ENCODE peak calls at places on chromosomes 7 and 10, in six cellular contexts. One of them, this sample, is unnamed.
A peak's percentile ranks its signal among the peaks of the same experiment; 100 is the strongest.

GRCh38 chr7:105718511-105718925 is 137.2 kb upstream of the EFCAB10 start:
- DNase-seq in progenitor cell of endocrine pancreas: no peak
- DNase-seq in uterus: no peak
- DNase-seq in D721Med: no peak
- DNase-seq in cardiac muscle cell: no peak
- DNase-seq in OCI-LY7: no peak
- DNase-seq in this sample: no peak

GRCh38 chr7:129801882-129802281 is 150.9 kb downstream of the UBE2H start:
- DNase-seq in uterus: no peak
- DNase-seq in cardiac muscle cell: no peak
- DNase-seq in D721Med: no peak
- DNase-seq in OCI-LY7: no peak
- DNase-seq in progenitor cell of endocrine pancreas: no peak
- DNase-seq in this sample: no peak

GRCh38 chr10:92052741-92053140 is 129.2 kb downstream of the BTAF1 start:
- DNase-seq in progenitor cell of endocrine pancreas: no peak
- DNase-seq in cardiac muscle cell: no peak
- DNase-seq in D721Med: no peak
- DNase-seq in OCI-LY7: no peak
- DNase-seq in uterus: no peak
- DNase-seq in this sample: no peak

GRCh38 chr10:113683300-113683699 is 3.6 kb downstream of the CASP7 start:
- DNase-seq in OCI-LY7: no peak
- DNase-seq in cardiac muscle cell: no peak
- DNase-seq in progenitor cell of endocrine pancreas: no peak
- DNase-seq in uterus: no peak
- DNase-seq in D721Med: no peak
- DNase-seq in this sample: no peak

GRCh38 chr7:131325179-131325840 is 2.4 kb upstream of the MKLN1 start:
- DNase-seq in OCI-LY7: no peak
- DNase-seq in D721Med: no peak
- DNase-seq in progenitor cell of endocrine pancreas: no peak
- DNase-seq in cardiac muscle cell: no peak
- DNase-seq in uterus: no peak
- DNase-seq in this sample: no peak

GRCh38 chr10:11165591-11166543 is 148.2 kb downstream of the CELF2 start:
- DNase-seq in cardiac muscle cell: no peak
- DNase-seq in progenitor cell of endocrine pancreas: peak; percentile 20
- DNase-seq in OCI-LY7: peak; percentile 77
- DNase-seq in D721Med: no peak
- DNase-seq in uterus: peak; percentile 57
- DNase-seq in this sample: peak; percentile 83

GRCh38 chr7:151251926-151252835 is 3.7 kb upstream of the SMARCD3 start:
- DNase-seq in cardiac muscle cell: peak; percentile 87
- DNase-seq in D721Med: peak; percentile 93
- DNase-seq in progenitor cell of endocrine pancreas: peak; percentile 61
- DNase-seq in OCI-LY7: no peak
- DNase-seq in uterus: peak; percentile 74
- DNase-seq in this sample: no peak

GRCh38 chr7:36686499-36686898 is 37.8 kb downstream of the AOAH start:
- DNase-seq in D721Med: no peak
- DNase-seq in OCI-LY7: no peak
- DNase-seq in progenitor cell of endocrine pancreas: no peak
- DNase-seq in cardiac muscle cell: peak; percentile 16
- DNase-seq in uterus: no peak
- DNase-seq in this sample: no peak

GRCh38 chr7:17944720-17945119 is 4.4 kb upstream of the SNX13 start:
- DNase-seq in cardiac muscle cell: no peak
- DNase-seq in uterus: no peak
- DNase-seq in D721Med: no peak
- DNase-seq in progenitor cell of endocrine pancreas: no peak
- DNase-seq in OCI-LY7: no peak
- DNase-seq in this sample: no peak

GRCh38 chr10:101494650-101495049 is 93.4 kb downstream of the POLL start:
- DNase-seq in progenitor cell of endocrine pancreas: no peak
- DNase-seq in cardiac muscle cell: no peak
- DNase-seq in D721Med: no peak
- DNase-seq in OCI-LY7: no peak
- DNase-seq in uterus: no peak
- DNase-seq in this sample: no peak

GRCh38 chr7:37942934-37943610 is 22.6 kb downstream of the EPDR1 start:
- DNase-seq in uterus: peak; percentile 47
- DNase-seq in OCI-LY7: no peak
- DNase-seq in progenitor cell of endocrine pancreas: no peak
- DNase-seq in cardiac muscle cell: peak; percentile 65
- DNase-seq in D721Med: no peak
- DNase-seq in this sample: no peak

GRCh38 chr10:47402681-47403301 is 18.7 kb upstream of the ZNF488 start:
- DNase-seq in D721Med: no peak
- DNase-seq in cardiac muscle cell: peak; percentile 94
- DNase-seq in uterus: peak; percentile 50
- DNase-seq in OCI-LY7: no peak
- DNase-seq in progenitor cell of endocrine pancreas: no peak
- DNase-seq in this sample: no peak

GRCh38 chr7:93632371-93632770 is 57.8 kb upstream of the CALCR start:
- DNase-seq in OCI-LY7: no peak
- DNase-seq in uterus: no peak
- DNase-seq in D721Med: no peak
- DNase-seq in progenitor cell of endocrine pancreas: no peak
- DNase-seq in cardiac muscle cell: no peak
- DNase-seq in this sample: no peak

GRCh38 chr10:100882251-100882643 is 30.5 kb upstream of the SLF2 start:
- DNase-seq in progenitor cell of endocrine pancreas: no peak
- DNase-seq in uterus: no peak
- DNase-seq in OCI-LY7: no peak
- DNase-seq in D721Med: no peak
- DNase-seq in cardiac muscle cell: no peak
- DNase-seq in this sample: no peak

GRCh38 chr7:17297243-17297642 is 1.2 kb upstream of the AHR start:
- DNase-seq in D721Med: no peak
- DNase-seq in OCI-LY7: no peak
- DNase-seq in uterus: no peak
- DNase-seq in progenitor cell of endocrine pancreas: no peak
- DNase-seq in cardiac muscle cell: no peak
- DNase-seq in this sample: no peak

GRCh38 chr7:93298671-93299070 is 66.5 kb downstream of the VPS50 start:
- DNase-seq in uterus: no peak
- DNase-seq in OCI-LY7: no peak
- DNase-seq in progenitor cell of endocrine pancreas: no peak
- DNase-seq in cardiac muscle cell: peak; percentile 18
- DNase-seq in D721Med: no peak
- DNase-seq in this sample: no peak

GRCh38 chr10:3852147-3852904 is 67.3 kb upstream of the KLF6 start:
- DNase-seq in uterus: peak; percentile 94
- DNase-seq in cardiac muscle cell: peak; percentile 96
- DNase-seq in D721Med: no peak
- DNase-seq in progenitor cell of endocrine pancreas: peak; percentile 29
- DNase-seq in OCI-LY7: no peak
- DNase-seq in this sample: peak; percentile 79

GRCh38 chr7:19674266-19674960 is 34.4 kb downstream of the POLR1F start:
- DNase-seq in D721Med: no peak
- DNase-seq in uterus: no peak
- DNase-seq in OCI-LY7: no peak
- DNase-seq in progenitor cell of endocrine pancreas: no peak
- DNase-seq in cardiac muscle cell: peak; percentile 19
- DNase-seq in this sample: no peak

GRCh38 chr7:112383671-112384417 is 66.4 kb upstream of the IFRD1 start:
- DNase-seq in uterus: no peak
- DNase-seq in cardiac muscle cell: peak; percentile 43
- DNase-seq in D721Med: no peak
- DNase-seq in progenitor cell of endocrine pancreas: no peak
- DNase-seq in OCI-LY7: peak; percentile 45
- DNase-seq in this sample: no peak

GRCh38 chr10:17882557-17882956 is 69.2 kb upstream of the SLC39A12 start:
- DNase-seq in uterus: no peak
- DNase-seq in progenitor cell of endocrine pancreas: no peak
- DNase-seq in cardiac muscle cell: peak; percentile 14
- DNase-seq in D721Med: no peak
- DNase-seq in OCI-LY7: no peak
- DNase-seq in this sample: no peak

GRCh38 chr10:75407716-75408511 is 6.3 kb upstream of the ZNF503 start:
- DNase-seq in progenitor cell of endocrine pancreas: no peak
- DNase-seq in D721Med: no peak
- DNase-seq in cardiac muscle cell: peak; percentile 56
- DNase-seq in uterus: peak; percentile 76
- DNase-seq in OCI-LY7: no peak
- DNase-seq in this sample: peak; percentile 38

GRCh38 chr7:44045226-44046014 is 918 bp downstream of the DBNL start:
- DNase-seq in OCI-LY7: no peak
- DNase-seq in progenitor cell of endocrine pancreas: no peak
- DNase-seq in cardiac muscle cell: no peak
- DNase-seq in D721Med: no peak
- DNase-seq in uterus: no peak
- DNase-seq in this sample: no peak

GRCh38 chr10:14265709-14266108 is 65.0 kb downstream of the FRMD4A start:
- DNase-seq in OCI-LY7: no peak
- DNase-seq in cardiac muscle cell: no peak
- DNase-seq in D721Med: no peak
- DNase-seq in progenitor cell of endocrine pancreas: no peak
- DNase-seq in uterus: no peak
- DNase-seq in this sample: no peak

GRCh38 chr10:12499066-12499465 is 149.7 kb downstream of the CAMK1D start:
- DNase-seq in D721Med: no peak
- DNase-seq in progenitor cell of endocrine pancreas: no peak
- DNase-seq in OCI-LY7: no peak
- DNase-seq in uterus: no peak
- DNase-seq in cardiac muscle cell: no peak
- DNase-seq in this sample: no peak

GRCh38 chr7:154867068-154867467 is 135.9 kb downstream of the PAXIP1 start:
- DNase-seq in uterus: no peak
- DNase-seq in OCI-LY7: no peak
- DNase-seq in progenitor cell of endocrine pancreas: no peak
- DNase-seq in D721Med: no peak
- DNase-seq in cardiac muscle cell: no peak
- DNase-seq in this sample: no peak

GRCh38 chr7:154868901-154869300 is 134.0 kb downstream of the PAXIP1 start:
- DNase-seq in D721Med: no peak
- DNase-seq in progenitor cell of endocrine pancreas: no peak
- DNase-seq in uterus: no peak
- DNase-seq in cardiac muscle cell: no peak
- DNase-seq in OCI-LY7: no peak
- DNase-seq in this sample: no peak

GRCh38 chr7:154863766-154864530 is 139.0 kb downstream of the PAXIP1 start:
- DNase-seq in D721Med: no peak
- DNase-seq in uterus: no peak
- DNase-seq in progenitor cell of endocrine pancreas: no peak
- DNase-seq in cardiac muscle cell: no peak
- DNase-seq in OCI-LY7: no peak
- DNase-seq in this sample: no peak

GRCh38 chr7:154864531-154864908 is 138.4 kb downstream of the PAXIP1 start:
- DNase-seq in cardiac muscle cell: no peak
- DNase-seq in D721Med: no peak
- DNase-seq in uterus: no peak
- DNase-seq in progenitor cell of endocrine pancreas: no peak
- DNase-seq in OCI-LY7: no peak
- DNase-seq in this sample: no peak

GRCh38 chr7:154865984-154866685 is 136.8 kb downstream of the PAXIP1 start:
- DNase-seq in OCI-LY7: no peak
- DNase-seq in uterus: no peak
- DNase-seq in progenitor cell of endocrine pancreas: no peak
- DNase-seq in cardiac muscle cell: no peak
- DNase-seq in D721Med: no peak
- DNase-seq in this sample: no peak
- TF ChIP-seq CTCF in OCI-LY7: no peak
- TF ChIP-seq CTCF in uterus: no peak
- TF ChIP-seq CTCF in progenitor cell of endocrine pancreas: no peak
- TF ChIP-seq CTCF in cardiac muscle cell: no peak
- TF ChIP-seq CTCF in D721Med: no peak
- TF ChIP-seq CTCF in this sample: no peak

DNA sequence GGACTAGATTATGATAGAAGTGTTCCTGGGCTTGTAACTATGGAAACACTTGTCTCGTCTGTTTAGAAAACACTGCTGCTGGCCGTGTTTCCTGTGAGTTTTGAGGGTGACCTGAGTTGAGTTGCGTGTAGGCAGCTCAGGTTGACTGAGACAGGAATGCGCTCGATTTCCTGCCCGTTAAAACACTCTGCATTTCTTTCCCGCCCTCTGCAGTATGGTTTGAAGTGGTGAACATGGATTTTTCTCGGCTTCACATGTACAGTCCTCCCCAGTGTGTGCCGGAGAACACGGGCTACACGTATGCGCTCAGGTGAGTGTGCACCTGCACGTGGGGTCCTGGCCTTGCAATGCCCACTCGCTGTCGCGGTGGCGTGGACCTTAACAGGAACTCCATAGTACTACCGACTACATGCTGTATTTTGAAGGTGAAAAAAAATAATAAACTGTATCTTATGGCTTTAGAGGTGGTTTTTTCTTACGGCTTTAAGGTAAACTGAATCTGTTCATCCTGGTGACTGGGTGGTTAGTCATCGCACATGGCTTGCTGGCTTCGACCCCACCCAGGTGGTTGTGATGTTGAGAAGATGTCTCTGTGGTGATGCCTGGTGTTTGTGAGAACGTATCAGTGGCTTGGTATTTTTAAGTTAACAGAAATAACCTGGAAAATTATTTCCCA is at the start of gene SUN1:
- DNase-seq in D721Med: no peak
- DNase-seq in uterus: peak; percentile 59
- DNase-seq in progenitor cell of endocrine pancreas: no peak
- DNase-seq in cardiac muscle cell: peak; percentile 72
- DNase-seq in OCI-LY7: no peak
- DNase-seq in this sample: peak; percentile 69
- TF ChIP-seq CTCF in D721Med: no peak
- TF ChIP-seq CTCF in uterus: no peak
- TF ChIP-seq CTCF in progenitor cell of endocrine pancreas: no peak
- TF ChIP-seq CTCF in cardiac muscle cell: no peak
- TF ChIP-seq CTCF in OCI-LY7: no peak
- TF ChIP-seq CTCF in this sample: no peak

GRCh38 chr7:6026011-6026819 is 5.0 kb upstream of the ANKRD61 start:
- DNase-seq in uterus: peak; percentile 43
- DNase-seq in cardiac muscle cell: peak; percentile 40
- DNase-seq in progenitor cell of endocrine pancreas: no peak
- DNase-seq in OCI-LY7: peak; percentile 75
- DNase-seq in D721Med: no peak
- DNase-seq in this sample: peak; percentile 68
- TF ChIP-seq CTCF in uterus: no peak
- TF ChIP-seq CTCF in cardiac muscle cell: peak; percentile 23
- TF ChIP-seq CTCF in progenitor cell of endocrine pancreas: peak; percentile 33
- TF ChIP-seq CTCF in OCI-LY7: peak; percentile 68
- TF ChIP-seq CTCF in D721Med: no peak
- TF ChIP-seq CTCF in this sample: peak; percentile 22

DNA sequence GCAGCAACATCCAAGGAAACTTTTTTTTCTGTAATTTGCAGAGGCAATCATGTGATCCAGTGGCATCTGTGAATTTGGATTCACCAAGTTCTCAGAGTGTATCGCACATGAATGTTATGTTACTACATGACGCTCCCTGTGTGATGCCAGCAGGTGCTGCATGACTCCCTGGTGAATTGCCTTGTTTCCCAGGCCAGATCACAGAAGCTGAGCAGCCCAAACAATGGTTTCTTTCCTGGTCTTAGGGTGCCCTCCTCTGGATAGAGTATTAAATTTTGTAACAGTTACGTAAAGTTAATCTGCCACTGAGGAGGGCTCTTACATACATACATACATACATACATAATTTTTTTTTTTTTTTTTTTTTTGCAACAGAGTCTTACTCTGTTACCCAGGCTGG is 3.6 kb downstream of the ZSCAN21 start:
- DNase-seq in D721Med: peak; percentile 42
- DNase-seq in uterus: no peak
- DNase-seq in OCI-LY7: peak; percentile 69
- DNase-seq in cardiac muscle cell: peak; percentile 78
- DNase-seq in progenitor cell of endocrine pancreas: no peak
- DNase-seq in this sample: peak; percentile 53
- TF ChIP-seq CTCF in D721Med: peak; percentile 47
- TF ChIP-seq CTCF in uterus: no peak
- TF ChIP-seq CTCF in OCI-LY7: peak; percentile 71
- TF ChIP-seq CTCF in cardiac muscle cell: peak; percentile 22
- TF ChIP-seq CTCF in progenitor cell of endocrine pancreas: peak; percentile 49
- TF ChIP-seq CTCF in this sample: peak; percentile 32

This sample was measured in GM13977.